ENCODE peak calls at places on chromosomes 4 and X, in seven cellular contexts. One of them, this sample, is unnamed. For H3K4me1, the result is how much of the 10 kb centered on the place peaks cover.

GRCh38 chr4:52822583-52823477 is 39.3 kb upstream of the RASL11B start:
- DNase-seq in psoas muscle: no peak
- DNase-seq in thoracic aorta: no peak
- DNase-seq in right lobe of liver: no peak
- DNase-seq in HepG2: no peak
- DNase-seq in IMR-90: peak
- DNase-seq in adrenal gland: no peak
- DNase-seq in this sample: no peak

GRCh38 chr4:62431513-62431912 is 1231.4 kb downstream of the ADGRL3 start:
- DNase-seq in psoas muscle: no peak
- DNase-seq in adrenal gland: no peak
- DNase-seq in IMR-90: no peak
- DNase-seq in right lobe of liver: no peak
- DNase-seq in HepG2: no peak
- DNase-seq in thoracic aorta: no peak
- DNase-seq in this sample: no peak

GRCh38 chr4:76764251-76764650 is 133.7 kb downstream of the SOWAHB start:
- DNase-seq in right lobe of liver: no peak
- DNase-seq in IMR-90: peak
- DNase-seq in HepG2: no peak
- DNase-seq in thoracic aorta: no peak
- DNase-seq in adrenal gland: no peak
- DNase-seq in psoas muscle: no peak
- DNase-seq in this sample: peak

GRCh38 chr4:139319571-139319970 is 17.3 kb upstream of the NDUFC1 start:
- DNase-seq in IMR-90: no peak
- DNase-seq in thoracic aorta: no peak
- DNase-seq in adrenal gland: no peak
- DNase-seq in psoas muscle: no peak
- DNase-seq in right lobe of liver: no peak
- DNase-seq in HepG2: no peak
- DNase-seq in this sample: no peak

GRCh38 chr4:5365071-5366008 is 314.1 kb downstream of the STK32B start:
- DNase-seq in adrenal gland: no peak
- DNase-seq in right lobe of liver: no peak
- DNase-seq in psoas muscle: no peak
- DNase-seq in HepG2: peak
- DNase-seq in thoracic aorta: no peak
- DNase-seq in IMR-90: peak
- DNase-seq in this sample: peak

GRCh38 chr4:73315091-73315490 is 56.5 kb upstream of the ANKRD17 start:
- DNase-seq in thoracic aorta: no peak
- DNase-seq in HepG2: no peak
- DNase-seq in adrenal gland: no peak
- DNase-seq in right lobe of liver: no peak
- DNase-seq in psoas muscle: no peak
- DNase-seq in IMR-90: peak
- DNase-seq in this sample: no peak

GRCh38 chr4:141609243-141609642 is 27.1 kb upstream of the IL15 start:
- DNase-seq in psoas muscle: no peak
- DNase-seq in right lobe of liver: peak
- DNase-seq in IMR-90: no peak
- DNase-seq in HepG2: no peak
- DNase-seq in thoracic aorta: no peak
- DNase-seq in adrenal gland: peak
- DNase-seq in this sample: peak

GRCh38 chrX:53049127-53049517 is 533 bp downstream of the GPR173 start:
- DNase-seq in psoas muscle: no peak
- DNase-seq in HepG2: no peak
- DNase-seq in adrenal gland: no peak
- DNase-seq in right lobe of liver: no peak
- DNase-seq in thoracic aorta: no peak
- DNase-seq in IMR-90: no peak
- DNase-seq in this sample: no peak

GRCh38 chr4:124121511-124121934 is 591.0 kb downstream of the ANKRD50 start:
- DNase-seq in IMR-90: peak
- DNase-seq in HepG2: peak
- DNase-seq in thoracic aorta: no peak
- DNase-seq in psoas muscle: no peak
- DNase-seq in adrenal gland: no peak
- DNase-seq in right lobe of liver: no peak
- DNase-seq in this sample: peak

GRCh38 chrX:75303795-75304194 is 29.9 kb downstream of the UPRT start:
- DNase-seq in adrenal gland: no peak
- DNase-seq in thoracic aorta: no peak
- DNase-seq in IMR-90: peak
- DNase-seq in right lobe of liver: no peak
- DNase-seq in psoas muscle: no peak
- DNase-seq in HepG2: no peak
- DNase-seq in this sample: peak

GRCh38 chrX:151780621-151781020 is 46.1 kb downstream of the CNGA2 start:
- DNase-seq in thoracic aorta: no peak
- DNase-seq in HepG2: no peak
- DNase-seq in adrenal gland: no peak
- DNase-seq in right lobe of liver: no peak
- DNase-seq in psoas muscle: no peak
- DNase-seq in IMR-90: no peak
- DNase-seq in this sample: no peak

GRCh38 chr4:169337510-169337909 is 66.8 kb upstream of the SH3RF1 start:
- DNase-seq in IMR-90: peak
- DNase-seq in right lobe of liver: no peak
- DNase-seq in thoracic aorta: no peak
- DNase-seq in psoas muscle: no peak
- DNase-seq in HepG2: no peak
- DNase-seq in adrenal gland: no peak
- DNase-seq in this sample: no peak

GRCh38 chr4:142077048-142077447 is 440.7 kb downstream of the IL15 start:
- DNase-seq in psoas muscle: no peak
- DNase-seq in thoracic aorta: no peak
- DNase-seq in IMR-90: no peak
- DNase-seq in adrenal gland: no peak
- DNase-seq in HepG2: no peak
- DNase-seq in right lobe of liver: no peak
- DNase-seq in this sample: no peak

GRCh38 chr4:106584590-106584989 is 216.0 kb upstream of the GIMD1 start:
- DNase-seq in adrenal gland: no peak
- DNase-seq in HepG2: no peak
- DNase-seq in thoracic aorta: no peak
- DNase-seq in right lobe of liver: no peak
- DNase-seq in psoas muscle: no peak
- DNase-seq in IMR-90: peak
- DNase-seq in this sample: no peak

GRCh38 chrX:112636951-112637541 is 42.7 kb downstream of the LHFPL1 start:
- DNase-seq in right lobe of liver: no peak
- DNase-seq in IMR-90: peak
- DNase-seq in psoas muscle: no peak
- DNase-seq in HepG2: no peak
- DNase-seq in adrenal gland: no peak
- DNase-seq in thoracic aorta: no peak
- DNase-seq in this sample: no peak

GRCh38 chrX:41785685-41786084 is 61.7 kb downstream of the GPR82 start:
- DNase-seq in thoracic aorta: no peak
- DNase-seq in IMR-90: peak
- DNase-seq in psoas muscle: no peak
- DNase-seq in HepG2: no peak
- DNase-seq in right lobe of liver: no peak
- DNase-seq in adrenal gland: no peak
- DNase-seq in this sample: no peak

GRCh38 chr4:11424000-11424399 is 4.7 kb downstream of the HS3ST1 start:
- DNase-seq in thoracic aorta: no peak
- DNase-seq in HepG2: peak
- DNase-seq in adrenal gland: no peak
- DNase-seq in right lobe of liver: no peak
- DNase-seq in IMR-90: peak
- DNase-seq in psoas muscle: no peak
- DNase-seq in this sample: peak

GRCh38 chrX:154412468-154412867 is 1.1 kb downstream of the TAFAZZIN start:
- DNase-seq in psoas muscle: no peak
- DNase-seq in HepG2: no peak
- DNase-seq in thoracic aorta: no peak
- DNase-seq in IMR-90: no peak
- DNase-seq in adrenal gland: no peak
- DNase-seq in right lobe of liver: no peak
- DNase-seq in this sample: no peak

GRCh38 chr4:26076000-26076587 is 162.1 kb downstream of the SMIM20 start:
- DNase-seq in IMR-90: peak
- DNase-seq in right lobe of liver: no peak
- DNase-seq in HepG2: no peak
- DNase-seq in adrenal gland: no peak
- DNase-seq in thoracic aorta: no peak
- DNase-seq in psoas muscle: no peak
- DNase-seq in this sample: no peak

GRCh38 chr4:5710962-5711478 is at the start of gene EVC:
- DNase-seq in HepG2: peak
- DNase-seq in psoas muscle: peak
- DNase-seq in right lobe of liver: peak
- DNase-seq in thoracic aorta: peak
- DNase-seq in IMR-90: peak
- DNase-seq in adrenal gland: peak
- DNase-seq in this sample: peak

GRCh38 chr4:120685756-120686278 is 236.7 kb downstream of the PRDM5 start:
- DNase-seq in right lobe of liver: no peak
- DNase-seq in HepG2: no peak
- DNase-seq in adrenal gland: no peak
- DNase-seq in psoas muscle: no peak
- DNase-seq in thoracic aorta: no peak
- DNase-seq in IMR-90: no peak
- DNase-seq in this sample: no peak

GRCh38 chr4:38138363-38138762 is 178.2 kb downstream of the PTTG2 start:
- DNase-seq in adrenal gland: no peak
- DNase-seq in right lobe of liver: no peak
- DNase-seq in thoracic aorta: no peak
- DNase-seq in IMR-90: no peak
- DNase-seq in psoas muscle: no peak
- DNase-seq in HepG2: no peak
- DNase-seq in this sample: no peak

GRCh38 chr4:38136604-38137003 is 176.4 kb downstream of the PTTG2 start:
- DNase-seq in psoas muscle: no peak
- DNase-seq in HepG2: no peak
- DNase-seq in adrenal gland: no peak
- DNase-seq in IMR-90: no peak
- DNase-seq in right lobe of liver: peak
- DNase-seq in thoracic aorta: no peak
- DNase-seq in this sample: no peak

GRCh38 chr4:38137080-38137479 is 176.9 kb downstream of the PTTG2 start:
- DNase-seq in HepG2: no peak
- DNase-seq in IMR-90: no peak
- DNase-seq in right lobe of liver: peak
- DNase-seq in thoracic aorta: no peak
- DNase-seq in psoas muscle: no peak
- DNase-seq in adrenal gland: no peak
- DNase-seq in this sample: no peak

GRCh38 chr4:38140643-38141203 is 180.5 kb downstream of the PTTG2 start:
- DNase-seq in right lobe of liver: peak
- DNase-seq in thoracic aorta: no peak
- DNase-seq in HepG2: peak
- DNase-seq in IMR-90: no peak
- DNase-seq in psoas muscle: no peak
- DNase-seq in adrenal gland: no peak
- DNase-seq in this sample: no peak

DNA sequence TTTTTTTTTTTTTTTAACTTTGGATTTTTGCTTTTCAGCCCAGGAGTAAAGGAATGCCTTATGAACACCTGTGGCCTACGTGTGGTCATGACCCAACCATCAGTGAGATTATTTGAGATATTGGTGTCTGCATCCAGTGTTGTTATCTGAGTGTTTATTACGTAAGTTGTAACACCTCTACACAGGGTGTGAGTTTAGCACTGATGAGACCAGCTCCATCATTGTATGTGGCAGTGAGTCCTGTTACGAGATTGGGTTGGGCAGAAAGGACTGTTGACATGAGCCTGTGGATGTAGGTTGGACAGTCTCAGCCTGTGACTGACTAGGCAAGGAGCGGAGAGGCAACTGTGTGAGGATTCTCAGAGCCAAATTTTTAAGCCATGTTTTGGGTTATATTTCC is 179.0 kb downstream of the PTTG2 start:
- DNase-seq in IMR-90: no peak
- DNase-seq in thoracic aorta: no peak
- DNase-seq in adrenal gland: no peak
- DNase-seq in right lobe of liver: no peak
- DNase-seq in psoas muscle: no peak
- DNase-seq in HepG2: no peak
- DNase-seq in this sample: no peak
- H3K4me1 ChIP-seq in IMR-90: under half
- H3K4me1 ChIP-seq in thoracic aorta: under half
- H3K4me1 ChIP-seq in adrenal gland: under half
- H3K4me1 ChIP-seq in right lobe of liver: under half
- H3K4me1 ChIP-seq in psoas muscle: under half
- H3K4me1 ChIP-seq in HepG2: half or more
- H3K4me1 ChIP-seq in this sample: under half

GRCh38 chr4:127782275-127783025 is at the start of gene HSPA4L:
- DNase-seq in psoas muscle: peak
- DNase-seq in thoracic aorta: no peak
- DNase-seq in right lobe of liver: peak
- DNase-seq in HepG2: peak
- DNase-seq in adrenal gland: peak
- DNase-seq in IMR-90: peak
- DNase-seq in this sample: peak
- TF ChIP-seq CTCF in psoas muscle: peak
- TF ChIP-seq CTCF in thoracic aorta: peak
- TF ChIP-seq CTCF in right lobe of liver: peak
- TF ChIP-seq CTCF in HepG2: peak
- TF ChIP-seq CTCF in adrenal gland: peak
- TF ChIP-seq CTCF in IMR-90: peak
- TF ChIP-seq CTCF in this sample: no peak

GRCh38 chr4:167232805-167233522 is 1.3 kb downstream of the SPOCK3 start:
- DNase-seq in HepG2: no peak
- DNase-seq in IMR-90: no peak
- DNase-seq in right lobe of liver: no peak
- DNase-seq in psoas muscle: no peak
- DNase-seq in thoracic aorta: no peak
- DNase-seq in adrenal gland: no peak
- DNase-seq in this sample: no peak
- H3K27ac ChIP-seq in HepG2: no peak
- H3K27ac ChIP-seq in IMR-90: no peak
- H3K27ac ChIP-seq in right lobe of liver: no peak
- H3K27ac ChIP-seq in psoas muscle: no peak
- H3K27ac ChIP-seq in thoracic aorta: no peak
- H3K27ac ChIP-seq in adrenal gland: no peak
- H3K27ac ChIP-seq in this sample: no peak

GRCh38 chr4:24702266-24702665 is 93.1 kb upstream of the SOD3 start:
- DNase-seq in psoas muscle: no peak
- DNase-seq in adrenal gland: no peak
- DNase-seq in IMR-90: no peak
- DNase-seq in thoracic aorta: no peak
- DNase-seq in right lobe of liver: no peak
- DNase-seq in HepG2: no peak
- DNase-seq in this sample: no peak

GRCh38 chr4:24703298-24703697 is 92.1 kb upstream of the SOD3 start:
- DNase-seq in right lobe of liver: no peak
- DNase-seq in thoracic aorta: no peak
- DNase-seq in HepG2: no peak
- DNase-seq in IMR-90: no peak
- DNase-seq in psoas muscle: no peak
- DNase-seq in adrenal gland: no peak
- DNase-seq in this sample: no peak

GRCh38 chr4:24701683-24702082 is 93.7 kb upstream of the SOD3 start:
- DNase-seq in adrenal gland: no peak
- DNase-seq in HepG2: no peak
- DNase-seq in psoas muscle: no peak
- DNase-seq in thoracic aorta: no peak
- DNase-seq in right lobe of liver: no peak
- DNase-seq in IMR-90: no peak
- DNase-seq in this sample: no peak

GRCh38 chr4:24704152-24704551 is 91.2 kb upstream of the SOD3 start:
- DNase-seq in HepG2: no peak
- DNase-seq in right lobe of liver: no peak
- DNase-seq in psoas muscle: no peak
- DNase-seq in thoracic aorta: no peak
- DNase-seq in adrenal gland: no peak
- DNase-seq in IMR-90: no peak
- DNase-seq in this sample: no peak

GRCh38 chr4:24700118-24700517 is 95.3 kb upstream of the SOD3 start:
- DNase-seq in IMR-90: no peak
- DNase-seq in HepG2: no peak
- DNase-seq in psoas muscle: no peak
- DNase-seq in right lobe of liver: no peak
- DNase-seq in adrenal gland: no peak
- DNase-seq in thoracic aorta: no peak
- DNase-seq in this sample: no peak
- H3K4me1 ChIP-seq in IMR-90: under half
- H3K4me1 ChIP-seq in HepG2: under half
- H3K4me1 ChIP-seq in psoas muscle: under half
- H3K4me1 ChIP-seq in right lobe of liver: under half
- H3K4me1 ChIP-seq in adrenal gland: under half
- H3K4me1 ChIP-seq in thoracic aorta: under half
- H3K4me1 ChIP-seq in this sample: under half

This sample was measured in endothelial cell of umbilical vein.